ENCODE peak calls at places on chromosomes 6 and 20, in eight cellular contexts. W, V, N, Y, Z, U, L and P are unnamed samples.

GRCh38 chr20:44502968-44503367 is 18.9 kb downstream of the SERINC3 start:
- DNase-seq in W (no peak), V (no peak), N (no peak), Y (no peak), Z (no peak), U (no peak), L (no peak), P (no peak)

GRCh38 chr20:25508083-25508770 is 77.1 kb downstream of the NINL start:
- DNase-seq in W (peak; percentile 47), V (peak; percentile 91), N (peak; percentile 45), Y (peak; percentile 28), Z (no peak), U (peak; percentile 91), L (no peak), P (peak; percentile 89)

GRCh38 chr6:33823806-33824205 is 20.0 kb upstream of the MLN start:
- DNase-seq in W (no peak), V (no peak), N (no peak), Y (no peak), Z (no peak), U (no peak), L (no peak), P (no peak)

GRCh38 chr6:71476872-71477271 is 188.3 kb downstream of the OGFRL1 start:
- DNase-seq in W (no peak), V (no peak), N (no peak), Y (peak; percentile 54), Z (no peak), U (no peak), L (no peak), P (no peak)

GRCh38 chr6:11778648-11779307 is at the start of gene ADTRP:
- DNase-seq in W (no peak), V (no peak), N (no peak), Y (no peak), Z (no peak), U (no peak), L (no peak), P (peak; percentile 46)

GRCh38 chr6:31730631-31731086 is 1.6 kb upstream of the DDAH2 start:
- DNase-seq in W (no peak), V (no peak), N (no peak), Y (no peak), Z (no peak), U (no peak), L (no peak), P (no peak)

GRCh38 chr20:62558779-62559178 is 83.0 kb upstream of the GATA5 start:
- DNase-seq in W (no peak), V (no peak), N (no peak), Y (no peak), Z (no peak), U (no peak), L (peak; percentile 23), P (no peak)

GRCh38 chr20:53678315-53678989 is 84.8 kb upstream of the ZNF217 start:
- DNase-seq in W (no peak), V (no peak), N (no peak), Y (no peak), Z (no peak), U (peak; percentile 64), L (no peak), P (peak; percentile 19)

GRCh38 chr6:6736753-6737654 is 148.5 kb downstream of the LY86 start:
- DNase-seq in W (no peak), V (peak; percentile 56), N (peak; percentile 85), Y (no peak), Z (no peak), U (peak; percentile 34), L (peak; percentile 88), P (peak; percentile 95)

GRCh38 chr6:30447237-30447636 is 42.1 kb upstream of the HLA-E start:
- DNase-seq in W (no peak), V (no peak), N (no peak), Y (no peak), Z (no peak), U (peak; percentile 21), L (peak; percentile 92), P (no peak)

GRCh38 chr6:31402324-31403282 is 792 bp upstream of the MICA start:
- DNase-seq in W (no peak), V (peak; percentile 22), N (peak; percentile 58), Y (no peak), Z (no peak), U (peak; percentile 35), L (peak; percentile 66), P (peak; percentile 39)

GRCh38 chr20:63689046-63690000 is 7.1 kb upstream of the TNFRSF6B start:
- DNase-seq in W (no peak), V (no peak), N (no peak), Y (no peak), Z (no peak), U (no peak), L (no peak), P (no peak)

GRCh38 chr20:49890651-49891361 is 24.5 kb downstream of the SPATA2 start:
- DNase-seq in W (no peak), V (no peak), N (peak; percentile 44), Y (no peak), Z (peak; percentile 51), U (peak; percentile 50), L (peak; percentile 47), P (no peak)

GRCh38 chr20:49888341-49889244 is 26.7 kb downstream of the SPATA2 start:
- DNase-seq in W (no peak), V (peak; percentile 66), N (peak; percentile 53), Y (peak; percentile 19), Z (peak; percentile 50), U (peak; percentile 83), L (peak; percentile 90), P (peak; percentile 71)

GRCh38 chr20:49889245-49889942 is 25.9 kb downstream of the SPATA2 start:
- DNase-seq in W (no peak), V (no peak), N (no peak), Y (no peak), Z (peak; percentile 45), U (no peak), L (no peak), P (no peak)

GRCh38 chr20:49891486-49891885 is 23.8 kb downstream of the SPATA2 start:
- DNase-seq in W (no peak), V (no peak), N (no peak), Y (no peak), Z (peak; percentile 37), U (no peak), L (no peak), P (no peak)

GRCh38 chr20:49889943-49890650 is 25.2 kb downstream of the SPATA2 start:
- DNase-seq in W (no peak), V (no peak), N (no peak), Y (no peak), Z (peak; percentile 52), U (no peak), L (peak; percentile 70), P (no peak)
- TF ChIP-seq CTCF in W (no peak), V (no peak), N (no peak), Y (peak; percentile 56), Z (peak; percentile 42), U (peak; percentile 29), L (peak; percentile 83), P (no peak)

GRCh38 chr6:13275435-13275989 is 52.8 kb downstream of the TBC1D7 start:
- DNase-seq in W (no peak), V (no peak), N (no peak), Y (no peak), Z (no peak), U (no peak), L (no peak), P (no peak)

GRCh38 chr6:13273202-13273930 is 55.0 kb downstream of the TBC1D7 start:
- DNase-seq in W (no peak), V (no peak), N (no peak), Y (no peak), Z (no peak), U (no peak), L (no peak), P (no peak)

GRCh38 chr6:13272131-13273046 is 55.9 kb downstream of the TBC1D7 start:
- DNase-seq in W (no peak), V (no peak), N (no peak), Y (no peak), Z (no peak), U (no peak), L (no peak), P (no peak)

GRCh38 chr6:13274707-13275434 is 53.5 kb downstream of the TBC1D7 start:
- DNase-seq in W (no peak), V (no peak), N (no peak), Y (no peak), Z (no peak), U (no peak), L (no peak), P (no peak)

DNA sequence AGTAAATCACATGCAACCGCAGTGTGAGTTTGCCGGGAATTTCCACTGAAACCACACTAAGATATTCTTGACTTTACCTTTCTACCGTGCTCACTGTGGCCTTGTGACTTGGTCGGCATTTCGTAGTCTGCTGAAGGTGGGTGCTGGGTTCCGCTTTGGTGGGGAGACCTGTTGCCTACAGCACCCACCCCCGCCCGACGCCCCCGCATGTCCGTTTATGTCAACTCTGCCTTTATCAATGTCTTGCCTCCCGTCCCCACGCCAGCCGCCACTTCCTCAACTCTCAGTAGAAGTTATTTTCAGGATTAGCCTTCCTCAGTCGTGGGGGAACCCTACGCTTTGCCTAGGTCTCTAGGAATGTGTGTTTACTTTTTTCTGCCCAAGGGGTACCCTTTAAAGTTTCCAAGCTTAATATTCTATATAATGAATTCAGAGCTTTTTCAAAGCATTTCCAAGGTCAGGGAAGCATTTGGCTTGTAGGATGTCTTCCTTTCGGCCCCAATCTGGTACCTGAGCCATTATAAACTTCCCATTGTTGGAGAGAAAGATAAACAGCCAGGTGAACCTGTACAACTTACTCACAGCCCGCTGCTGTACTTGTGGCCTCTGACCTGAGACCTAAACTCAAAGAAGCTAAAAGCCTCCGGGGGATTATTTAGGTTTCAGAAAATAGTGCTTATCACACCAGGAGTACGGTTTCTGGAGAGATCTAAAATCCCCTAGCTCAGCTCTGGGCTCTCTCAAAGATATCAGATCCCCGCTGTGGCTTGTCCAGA is 54.2 kb downstream of the TBC1D7 start:
- DNase-seq in W (no peak), V (no peak), N (no peak), Y (no peak), Z (no peak), U (no peak), L (no peak), P (no peak)
- H3K4me3 ChIP-seq in W (no peak overlapping the region), V (no peak overlapping the region), N (no peak overlapping the region), Y (no peak overlapping the region), Z (no peak overlapping the region), U (no peak overlapping the region), L (no peak overlapping the region), P (no peak overlapping the region)

GRCh38 chr20:36399147-36399968 is 93.2 kb downstream of the DLGAP4 start:
- DNase-seq in W (no peak), V (peak; percentile 11), N (no peak), Y (peak; percentile 53), Z (no peak), U (peak; percentile 56), L (peak; percentile 98), P (peak; percentile 28)
- TF ChIP-seq CTCF in W (no peak), V (peak; percentile 25), N (no peak), Y (peak; percentile 44), Z (no peak), U (peak; percentile 66), L (peak; percentile 89), P (peak; percentile 51)

DNA sequence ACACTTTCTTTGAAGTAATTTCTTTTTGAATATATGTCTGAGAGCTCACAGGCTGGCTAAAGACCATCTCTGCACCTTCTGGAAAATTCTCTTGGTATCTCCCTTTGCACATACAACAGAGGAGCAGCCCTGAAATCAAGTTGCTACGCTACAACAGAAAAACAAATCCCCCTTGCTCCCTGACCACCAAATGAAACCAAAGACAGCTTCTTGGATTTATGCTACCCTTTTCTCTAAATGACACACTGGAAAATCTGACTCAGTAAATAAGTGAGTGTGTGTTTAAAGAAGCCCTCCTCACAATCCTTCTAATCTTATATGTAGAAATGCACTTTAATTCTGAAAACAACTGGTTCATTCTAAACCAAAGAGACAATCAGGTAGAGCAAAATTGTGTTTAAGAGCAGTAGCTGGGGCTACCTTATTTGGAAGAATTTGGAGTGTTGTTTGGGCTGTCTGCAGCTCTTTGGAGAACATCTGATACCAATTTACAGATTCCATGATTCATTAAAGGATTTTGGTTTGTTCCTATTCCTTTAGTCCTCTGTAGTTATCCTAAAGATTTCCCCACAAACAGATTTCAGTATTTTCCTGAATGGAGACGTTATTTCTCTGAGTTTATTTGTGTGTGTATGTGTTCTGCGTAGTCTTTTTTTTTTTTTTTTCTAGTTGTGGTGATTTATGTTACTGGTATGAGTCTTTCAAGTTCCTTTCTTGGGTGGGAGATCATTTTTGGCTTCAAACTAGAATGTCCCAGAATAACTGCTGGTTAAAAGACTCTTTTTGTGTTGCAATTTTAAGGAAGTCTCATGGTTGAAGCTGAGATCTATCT is 36.4 kb upstream of the UTRN start:
- DNase-seq in W (no peak), V (peak; percentile 87), N (no peak), Y (no peak), Z (no peak), U (peak; percentile 77), L (no peak), P (peak; percentile 67)
- H3K4me3 ChIP-seq in W (no peak overlapping the region), V (no peak overlapping the region), N (no peak overlapping the region), Y (no peak overlapping the region), Z (no peak overlapping the region), U (no peak overlapping the region), L (no peak overlapping the region), P (no peak overlapping the region)